ENCODE peak calls at places on chromosomes 7 and 10, in six cellular contexts. One of them, this sample, is unnamed.

GRCh38 chr10:18066947-18067346 is 73.3 kb upstream of the CACNB2 start:
- DNase-seq in H9: no peak
- DNase-seq in IMR-90: no peak
- DNase-seq in neuronal stem cell: no peak
- DNase-seq in H1: no peak
- DNase-seq in trophoblast cell: no peak
- DNase-seq in this sample: no peak

GRCh38 chr7:5635461-5636445 is 145.7 kb downstream of the RNF216 start:
- DNase-seq in H9: no peak
- DNase-seq in IMR-90: no peak
- DNase-seq in neuronal stem cell: no peak
- DNase-seq in H1: no peak
- DNase-seq in trophoblast cell: no peak
- DNase-seq in this sample: peak

GRCh38 chr7:2521952-2522591 is 2.5 kb downstream of the LFNG start:
- DNase-seq in H9: no peak
- DNase-seq in IMR-90: no peak
- DNase-seq in neuronal stem cell: no peak
- DNase-seq in H1: no peak
- DNase-seq in trophoblast cell: peak
- DNase-seq in this sample: peak

GRCh38 chr10:35379226-35380137 is 43.2 kb downstream of the CCNY start:
- DNase-seq in H9: no peak
- DNase-seq in IMR-90: peak
- DNase-seq in neuronal stem cell: no peak
- DNase-seq in H1: peak
- DNase-seq in trophoblast cell: peak
- DNase-seq in this sample: peak

GRCh38 chr7:110001254-110001938 is 1089.5 kb upstream of the LRRN3 start:
- DNase-seq in H9: no peak
- DNase-seq in IMR-90: no peak
- DNase-seq in neuronal stem cell: no peak
- DNase-seq in H1: no peak
- DNase-seq in trophoblast cell: no peak
- DNase-seq in this sample: no peak

GRCh38 chr7:130901209-130901783 is 167.3 kb upstream of the KLF14 start:
- DNase-seq in H9: no peak
- DNase-seq in IMR-90: peak
- DNase-seq in neuronal stem cell: no peak
- DNase-seq in H1: no peak
- DNase-seq in trophoblast cell: no peak
- DNase-seq in this sample: peak

GRCh38 chr10:24519950-24520349 is 203.7 kb downstream of the ARHGAP21 start:
- DNase-seq in H9: peak
- DNase-seq in IMR-90: peak
- DNase-seq in neuronal stem cell: no peak
- DNase-seq in H1: peak
- DNase-seq in trophoblast cell: no peak
- DNase-seq in this sample: no peak

GRCh38 chr7:153445641-153446040 is 606.6 kb upstream of the DPP6 start:
- DNase-seq in H9: no peak
- DNase-seq in IMR-90: no peak
- DNase-seq in neuronal stem cell: no peak
- DNase-seq in H1: no peak
- DNase-seq in trophoblast cell: no peak
- DNase-seq in this sample: no peak

GRCh38 chr7:137717045-137717444 is 129.7 kb downstream of the DGKI start:
- DNase-seq in H9: no peak
- DNase-seq in IMR-90: no peak
- DNase-seq in neuronal stem cell: no peak
- DNase-seq in H1: no peak
- DNase-seq in trophoblast cell: no peak
- DNase-seq in this sample: no peak

GRCh38 chr7:78055160-78055559 is 256.6 kb downstream of the PHTF2 start:
- DNase-seq in H9: no peak
- DNase-seq in IMR-90: no peak
- DNase-seq in neuronal stem cell: no peak
- DNase-seq in H1: no peak
- DNase-seq in trophoblast cell: no peak
- DNase-seq in this sample: no peak

GRCh38 chr7:131943616-131944015 is 387.2 kb upstream of the PODXL start:
- DNase-seq in H9: no peak
- DNase-seq in IMR-90: no peak
- DNase-seq in neuronal stem cell: no peak
- DNase-seq in H1: no peak
- DNase-seq in trophoblast cell: no peak
- DNase-seq in this sample: no peak

GRCh38 chr10:11742779-11743298 is 657 bp downstream of the ECHDC3 start:
- DNase-seq in H9: no peak
- DNase-seq in IMR-90: no peak
- DNase-seq in neuronal stem cell: no peak
- DNase-seq in H1: peak
- DNase-seq in trophoblast cell: peak
- DNase-seq in this sample: no peak

GRCh38 chr7:124908258-124908657 is 21.4 kb downstream of the POT1 start:
- DNase-seq in H9: no peak
- DNase-seq in IMR-90: peak
- DNase-seq in neuronal stem cell: no peak
- DNase-seq in H1: no peak
- DNase-seq in trophoblast cell: no peak
- DNase-seq in this sample: no peak

GRCh38 chr10:13100349-13101294 is 659 bp downstream of the OPTN start:
- DNase-seq in H9: peak
- DNase-seq in IMR-90: peak
- DNase-seq in neuronal stem cell: peak
- DNase-seq in H1: no peak
- DNase-seq in trophoblast cell: peak
- DNase-seq in this sample: peak

GRCh38 chr10:74418285-74418872 is 267.4 kb downstream of the ADK start:
- DNase-seq in H9: no peak
- DNase-seq in IMR-90: no peak
- DNase-seq in neuronal stem cell: peak
- DNase-seq in H1: no peak
- DNase-seq in trophoblast cell: no peak
- DNase-seq in this sample: no peak

GRCh38 chr7:10022957-10023356 is 950.7 kb upstream of the PHF14 start:
- DNase-seq in H9: peak
- DNase-seq in IMR-90: no peak
- DNase-seq in neuronal stem cell: peak
- DNase-seq in H1: no peak
- DNase-seq in trophoblast cell: peak
- DNase-seq in this sample: peak

GRCh38 chr10:33570495-33570894 is 236.0 kb upstream of the NRP1 start:
- DNase-seq in H9: no peak
- DNase-seq in IMR-90: no peak
- DNase-seq in neuronal stem cell: no peak
- DNase-seq in H1: no peak
- DNase-seq in trophoblast cell: peak
- DNase-seq in this sample: no peak

GRCh38 chr7:94333810-94334209 is 60.9 kb upstream of the COL1A2 start:
- DNase-seq in H9: no peak
- DNase-seq in IMR-90: peak
- DNase-seq in neuronal stem cell: no peak
- DNase-seq in H1: no peak
- DNase-seq in trophoblast cell: peak
- DNase-seq in this sample: no peak

GRCh38 chr7:94330474-94331027 is 64.1 kb upstream of the COL1A2 start:
- DNase-seq in H9: no peak
- DNase-seq in IMR-90: no peak
- DNase-seq in neuronal stem cell: no peak
- DNase-seq in H1: no peak
- DNase-seq in trophoblast cell: no peak
- DNase-seq in this sample: no peak

GRCh38 chr7:94336009-94336408 is 58.7 kb upstream of the COL1A2 start:
- DNase-seq in H9: no peak
- DNase-seq in IMR-90: peak
- DNase-seq in neuronal stem cell: no peak
- DNase-seq in H1: no peak
- DNase-seq in trophoblast cell: no peak
- DNase-seq in this sample: peak

GRCh38 chr7:94335586-94335985 is 59.1 kb upstream of the COL1A2 start:
- DNase-seq in H9: no peak
- DNase-seq in IMR-90: peak
- DNase-seq in neuronal stem cell: no peak
- DNase-seq in H1: no peak
- DNase-seq in trophoblast cell: no peak
- DNase-seq in this sample: peak

DNA sequence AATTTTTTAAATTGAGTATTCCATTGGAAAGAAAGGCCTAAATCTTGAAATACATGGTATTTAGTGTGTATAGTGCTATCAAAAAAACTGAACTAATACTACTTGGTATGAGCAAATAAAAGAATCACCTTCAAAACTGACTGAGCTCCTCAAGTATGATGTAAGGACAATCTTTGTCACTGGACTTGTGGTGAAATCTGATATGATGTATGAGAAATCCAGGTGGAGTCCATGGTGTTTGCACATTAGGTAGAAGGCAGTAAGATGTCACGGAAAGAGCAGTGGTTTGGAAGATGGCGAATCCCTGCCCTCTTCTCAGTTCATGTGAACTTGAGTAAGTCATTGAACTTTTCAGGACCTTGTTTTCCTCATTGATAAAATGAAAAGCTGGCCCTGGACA is 62.1 kb upstream of the COL1A2 start:
- DNase-seq in H9: no peak
- DNase-seq in IMR-90: no peak
- DNase-seq in neuronal stem cell: no peak
- DNase-seq in H1: no peak
- DNase-seq in trophoblast cell: no peak
- DNase-seq in this sample: no peak
- H3K14ac ChIP-seq in H9: no peak
- H3K14ac ChIP-seq in IMR-90: peak
- H3K14ac ChIP-seq in neuronal stem cell: no peak
- H3K14ac ChIP-seq in H1: no peak
- H3K14ac ChIP-seq in trophoblast cell: no peak
- H3K14ac ChIP-seq in this sample: no peak

GRCh38 chr10:10589540-10589939 is 428.1 kb upstream of the CELF2 start:
- DNase-seq in H9: no peak
- DNase-seq in IMR-90: peak
- DNase-seq in neuronal stem cell: no peak
- DNase-seq in H1: no peak
- DNase-seq in trophoblast cell: peak
- DNase-seq in this sample: peak
- H2AK5ac ChIP-seq in H9: no peak
- H2AK5ac ChIP-seq in IMR-90: no peak
- H2AK5ac ChIP-seq in neuronal stem cell: no peak
- H2AK5ac ChIP-seq in H1: no peak
- H2AK5ac ChIP-seq in trophoblast cell: no peak
- H2AK5ac ChIP-seq in this sample: no peak

DNA sequence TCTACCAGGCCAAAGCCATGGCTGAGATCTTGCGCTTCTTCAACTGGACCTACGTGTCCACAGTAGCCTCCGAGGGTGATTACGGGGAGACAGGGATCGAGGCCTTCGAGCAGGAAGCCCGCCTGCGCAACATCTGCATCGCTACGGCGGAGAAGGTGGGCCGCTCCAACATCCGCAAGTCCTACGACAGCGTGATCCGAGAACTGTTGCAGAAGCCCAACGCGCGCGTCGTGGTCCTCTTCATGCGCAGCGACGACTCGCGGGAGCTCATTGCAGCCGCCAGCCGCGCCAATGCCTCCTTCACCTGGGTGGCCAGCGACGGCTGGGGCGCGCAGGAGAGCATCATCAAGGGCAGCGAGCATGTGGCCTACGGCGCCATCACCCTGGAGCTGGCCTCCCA is 142.7 kb downstream of the GRM3 start:
- DNase-seq in H9: no peak
- DNase-seq in IMR-90: no peak
- DNase-seq in neuronal stem cell: no peak
- DNase-seq in H1: no peak
- DNase-seq in trophoblast cell: no peak
- DNase-seq in this sample: no peak
- H3K14ac ChIP-seq in H9: no peak
- H3K14ac ChIP-seq in IMR-90: no peak
- H3K14ac ChIP-seq in neuronal stem cell: peak
- H3K14ac ChIP-seq in H1: no peak
- H3K14ac ChIP-seq in trophoblast cell: no peak
- H3K14ac ChIP-seq in this sample: no peak

DNA sequence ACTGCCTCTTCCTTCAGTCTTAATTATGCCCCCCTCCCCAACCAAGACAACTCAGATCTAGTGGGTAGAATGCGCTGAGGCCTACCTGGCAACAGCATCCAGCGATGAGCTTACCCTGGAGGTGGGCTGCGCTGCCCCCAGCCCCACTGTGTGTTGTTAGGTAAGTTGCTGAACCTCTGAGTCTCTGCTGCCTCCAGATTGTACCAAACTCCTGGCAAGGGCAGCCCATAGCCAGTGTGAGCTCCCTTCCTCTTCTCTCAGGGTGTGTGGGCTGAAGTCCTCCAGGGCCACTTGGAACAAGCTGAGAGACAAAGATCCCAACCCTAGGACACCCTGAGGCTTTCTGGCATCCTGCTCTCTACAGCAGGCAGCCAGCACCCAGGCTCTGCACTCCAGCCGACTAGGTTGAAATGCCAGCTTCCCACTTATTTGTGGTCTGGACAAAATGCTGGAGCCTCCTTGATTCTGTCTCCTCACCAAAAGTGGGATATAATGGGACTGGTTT is 135.3 kb downstream of the ARHGAP22 start:
- DNase-seq in H9: peak
- DNase-seq in IMR-90: no peak
- DNase-seq in neuronal stem cell: no peak
- DNase-seq in H1: peak
- DNase-seq in trophoblast cell: no peak
- DNase-seq in this sample: peak
- H2AK5ac ChIP-seq in H9: no peak
- H2AK5ac ChIP-seq in IMR-90: no peak
- H2AK5ac ChIP-seq in neuronal stem cell: peak
- H2AK5ac ChIP-seq in H1: no peak
- H2AK5ac ChIP-seq in trophoblast cell: no peak
- H2AK5ac ChIP-seq in this sample: no peak

GRCh38 chr10:95745487-95745886 is 10.5 kb upstream of the ENTPD1 start:
- DNase-seq in H9: no peak
- DNase-seq in IMR-90: no peak
- DNase-seq in neuronal stem cell: no peak
- DNase-seq in H1: no peak
- DNase-seq in trophoblast cell: no peak
- DNase-seq in this sample: no peak
- H3K14ac ChIP-seq in H9: no peak
- H3K14ac ChIP-seq in IMR-90: no peak
- H3K14ac ChIP-seq in neuronal stem cell: no peak
- H3K14ac ChIP-seq in H1: no peak
- H3K14ac ChIP-seq in trophoblast cell: no peak
- H3K14ac ChIP-seq in this sample: no peak

DNA sequence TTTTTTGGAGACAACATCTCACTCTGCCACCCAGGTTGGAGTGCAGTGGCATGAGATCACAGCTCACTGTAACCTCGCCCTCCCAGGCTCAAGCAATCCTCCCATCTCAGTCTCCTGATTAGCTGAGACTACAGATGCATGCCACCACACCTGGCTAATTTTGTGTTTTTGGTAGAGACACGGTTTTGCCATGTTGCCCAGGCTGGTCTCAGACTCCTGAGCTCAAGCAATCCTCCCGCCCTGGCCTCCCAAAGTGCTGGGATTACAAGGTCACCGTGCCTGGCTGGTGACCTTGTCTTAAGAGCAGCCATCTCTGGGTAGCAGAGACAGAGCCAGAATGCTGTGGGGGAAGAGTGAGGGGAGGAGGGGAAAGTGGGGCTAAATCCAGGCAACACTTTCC is 25.8 kb upstream of the ASCC1 start:
- DNase-seq in H9: no peak
- DNase-seq in IMR-90: no peak
- DNase-seq in neuronal stem cell: no peak
- DNase-seq in H1: no peak
- DNase-seq in trophoblast cell: no peak
- DNase-seq in this sample: no peak
- H2AK5ac ChIP-seq in H9: no peak
- H2AK5ac ChIP-seq in IMR-90: no peak
- H2AK5ac ChIP-seq in neuronal stem cell: no peak
- H2AK5ac ChIP-seq in H1: no peak
- H2AK5ac ChIP-seq in trophoblast cell: no peak
- H2AK5ac ChIP-seq in this sample: no peak